ENCODE peak calls at places on chromosomes 16 and 17, in seven cellular contexts. F, R, Y, C, E, X and J are unnamed samples.

GRCh38 chr17:77601054-77601979 is 357.2 kb upstream of the TNRC6C start:
- DNase-seq in F (no peak), R (no peak), Y (no peak), C (no peak), E (no peak), X (peak; percentile 50), J (no peak)

GRCh38 chr17:78674595-78675315 is 97.6 kb upstream of the DNAH17 start:
- DNase-seq in F (no peak), R (no peak), Y (no peak), C (no peak), E (no peak), X (no peak), J (peak; percentile 64)

GRCh38 chr16:78180349-78180748 is 80.9 kb downstream of the WWOX start:
- DNase-seq in F (no peak), R (no peak), Y (no peak), C (no peak), E (no peak), X (no peak), J (no peak)

GRCh38 chr16:19829844-19830703 is 54.6 kb downstream of the GPRC5B start:
- DNase-seq in F (no peak), R (no peak), Y (no peak), C (no peak), E (no peak), X (no peak), J (no peak)

GRCh38 chr17:42460371-42460770 is 1.7 kb downstream of the ATP6V0A1 start:
- DNase-seq in F (no peak), R (no peak), Y (no peak), C (no peak), E (no peak), X (no peak), J (no peak)

GRCh38 chr17:3015890-3016289 is 47.5 kb downstream of the OR1D5 start:
- DNase-seq in F (no peak), R (no peak), Y (no peak), C (no peak), E (no peak), X (no peak), J (no peak)

GRCh38 chr16:84153660-84154214 is 8.6 kb downstream of the DNAAF1 start:
- DNase-seq in F (no peak), R (no peak), Y (no peak), C (no peak), E (no peak), X (no peak), J (no peak)

GRCh38 chr17:81656835-81657234 is 493 bp upstream of the PDE6G start:
- DNase-seq in F (no peak), R (no peak), Y (no peak), C (no peak), E (no peak), X (no peak), J (no peak)

GRCh38 chr17:45240905-45241314 is 19.2 kb downstream of the FMNL1 start:
- DNase-seq in F (no peak), R (no peak), Y (no peak), C (no peak), E (no peak), X (peak; percentile 64), J (peak; percentile 51)

GRCh38 chr17:32774286-32775084 is 102.4 kb downstream of the MYO1D start:
- DNase-seq in F (no peak), R (no peak), Y (no peak), C (no peak), E (no peak), X (no peak), J (peak; percentile 65)

GRCh38 chr17:73020110-73020509 is 72.4 kb downstream of the SLC39A11 start:
- DNase-seq in F (no peak), R (no peak), Y (no peak), C (no peak), E (no peak), X (no peak), J (no peak)

GRCh38 chr16:30180741-30181140 is 2.7 kb upstream of the CORO1A start:
- DNase-seq in F (no peak), R (no peak), Y (no peak), C (peak; percentile 16), E (no peak), X (no peak), J (no peak)

GRCh38 chr17:5911919-5912318 is 158.3 kb upstream of the WSCD1 start:
- DNase-seq in F (no peak), R (no peak), Y (no peak), C (no peak), E (no peak), X (no peak), J (no peak)

GRCh38 chr16:82943371-82943770 is 316.6 kb downstream of the CDH13 start:
- DNase-seq in F (no peak), R (no peak), Y (peak; percentile 86), C (no peak), E (no peak), X (no peak), J (no peak)

GRCh38 chr17:81416612-81417011 is 21.4 kb downstream of the BAHCC1 start:
- DNase-seq in F (no peak), R (no peak), Y (no peak), C (no peak), E (no peak), X (no peak), J (no peak)

GRCh38 chr16:19771040-19771439 is 53.0 kb downstream of the IQCK start:
- DNase-seq in F (no peak), R (no peak), Y (no peak), C (no peak), E (no peak), X (no peak), J (no peak)

GRCh38 chr17:45313927-45314760 is 2.7 kb downstream of the MAP3K14 start:
- DNase-seq in F (no peak), R (no peak), Y (no peak), C (no peak), E (no peak), X (no peak), J (no peak)

GRCh38 chr17:50986989-50987660 is 121.0 kb upstream of the TOB1 start:
- DNase-seq in F (no peak), R (no peak), Y (peak; percentile 78), C (no peak), E (no peak), X (no peak), J (no peak)

GRCh38 chr17:50539762-50540440 is 7.1 kb upstream of the SPATA20 start:
- DNase-seq in F (peak; percentile 76), R (no peak), Y (no peak), C (no peak), E (no peak), X (peak; percentile 94), J (peak; percentile 60)

GRCh38 chr17:79338589-79338988 is 264.0 kb downstream of the ENGASE start:
- DNase-seq in F (no peak), R (no peak), Y (peak; percentile 8), C (no peak), E (no peak), X (no peak), J (no peak)